ENCODE peak calls at places on chromosomes 1 and 21, in five cellular contexts. D is HCT116, K is HepG2, G is K562, N is GM12878. J is an unnamed sample.
A peak's percentile ranks its signal among the peaks of the same experiment; 100 is the strongest.

GRCh38 chr1:10663668-10664035 is 132.8 kb downstream of the CASZ1 start:
- DNase-seq in K (no peak), G (no peak), N (no peak), D (no peak), J (peak; percentile 66)

GRCh38 chr1:151312439-151313225 is 14.6 kb downstream of the PI4KB start:
- DNase-seq in D (no peak), G (no peak), K (no peak), N (no peak), J (no peak)

GRCh38 chr1:51948491-51948915 is 42.0 kb downstream of the RAB3B start:
- DNase-seq in N (no peak), G (no peak), D (no peak), K (no peak), J (no peak)

GRCh38 chr1:55284856-55285255 is 69.7 kb upstream of the USP24 start:
- DNase-seq in D (peak; percentile 29), G (peak; percentile 54), K (no peak), N (peak; percentile 5), J (peak; percentile 64)

GRCh38 chr1:232591344-232591743 is 38.6 kb downstream of the SIPA1L2 start:
- DNase-seq in G (no peak), N (no peak), D (no peak), K (no peak), J (no peak)

GRCh38 chr1:45669859-45670655 is 16.3 kb downstream of the GPBP1L1 start:
- DNase-seq in D (no peak), K (no peak), N (no peak), G (no peak), J (no peak)

GRCh38 chr1:154863702-154864174 is 6.3 kb downstream of the KCNN3 start:
- DNase-seq in N (peak; percentile 85), D (peak; percentile 42), K (peak; percentile 34), G (peak; percentile 81), J (peak; percentile 77)

GRCh38 chr1:93123141-93123783 is 44.2 kb downstream of the MTF2 start:
- DNase-seq in G (no peak), D (no peak), N (no peak), K (no peak), J (no peak)

GRCh38 chr21:44697811-44698734 is 1.1 kb downstream of the KRTAP10-12 start:
- DNase-seq in G (no peak), K (peak; percentile 69), N (no peak), D (no peak), J (peak; percentile 61)

GRCh38 chr1:30905403-30905802 is 3.2 kb downstream of the SDC3 start:
- DNase-seq in K (no peak), G (no peak), D (no peak), N (no peak), J (no peak)

GRCh38 chr1:220336391-220337065 is 64.3 kb upstream of the RAB3GAP2 start:
- DNase-seq in G (no peak), D (no peak), K (no peak), N (no peak), J (peak; percentile 40)

GRCh38 chr1:62869217-62869754 is 85.4 kb downstream of the ATG4C start:
- DNase-seq in N (no peak), D (no peak), K (peak; percentile 78), G (no peak), J (no peak)

GRCh38 chr1:74195339-74195738 is 2.6 kb downstream of the LRRIQ3 start:
- DNase-seq in N (no peak), D (no peak), K (no peak), G (no peak), J (no peak)

GRCh38 chr1:43452789-43453441 is 816 bp downstream of the HYI start:
- DNase-seq in N (no peak), D (no peak), G (peak; percentile 59), K (no peak), J (peak; percentile 74)

GRCh38 chr1:233289676-233290075 is 5.8 kb downstream of the PCNX2 start:
- DNase-seq in N (no peak), D (no peak), K (no peak), G (no peak), J (peak; percentile 87)

GRCh38 chr1:186059752-186060151 is 315.3 kb downstream of the TPR start:
- DNase-seq in G (no peak), K (no peak), N (no peak), D (no peak), J (no peak)

GRCh38 chr1:169928438-169929209 is 34.9 kb upstream of the SCYL3 start:
- DNase-seq in N (no peak), D (peak; percentile 43), G (peak; percentile 60), K (peak; percentile 33), J (peak; percentile 70)

GRCh38 chr1:36085686-36086526 is 2.0 kb downstream of the TEKT2 start:
- DNase-seq in N (no peak), D (no peak), G (no peak), K (no peak), J (no peak)

GRCh38 chr1:25568834-25569598 is 25.6 kb downstream of the LDLRAP1 start:
- DNase-seq in G (peak; percentile 83), N (no peak), D (peak; percentile 70), K (peak; percentile 45), J (no peak)

GRCh38 chr1:53346814-53347176 is 18.9 kb upstream of the LRP8 start:
- DNase-seq in G (no peak), D (no peak), K (no peak), N (no peak), J (no peak)

GRCh38 chr1:245197911-245198379 is 43.2 kb downstream of the KIF26B start:
- DNase-seq in N (no peak), D (no peak), K (no peak), G (no peak), J (no peak)

DNA sequence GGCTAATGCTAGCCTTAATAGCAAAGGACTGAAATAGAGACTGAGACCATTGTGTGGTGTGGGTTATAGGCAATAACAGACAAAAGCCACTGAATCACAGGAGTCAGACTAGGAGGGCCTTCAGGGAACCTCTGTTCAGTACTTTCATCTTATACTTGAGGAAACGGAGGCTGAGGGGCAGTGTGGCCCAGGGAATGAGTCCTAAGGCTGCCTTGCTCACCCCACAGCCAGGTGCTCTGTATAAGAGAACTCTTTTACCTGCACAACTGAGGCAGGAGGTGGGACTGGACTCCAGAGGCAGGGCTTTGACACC is 2.7 kb downstream of the SMPDL3B start:
- DNase-seq in D (no peak), K (no peak), G (no peak), N (no peak), J (no peak)
- H3K4me2 ChIP-seq in D (no peak overlapping the region), K (no peak overlapping the region), G (no peak overlapping the region), N (no peak overlapping the region), J (peak overlapping the region; percentile 91)

GRCh38 chr1:100539836-100540536 is 2.0 kb downstream of the GPR88 start:
- DNase-seq in D (no peak), N (no peak), G (no peak), K (no peak), J (peak; percentile 66)
- TF ChIP-seq EZH2 in D (no peak), N (peak; percentile 76), G (no peak), K (no peak), J (peak; percentile 85)

DNA sequence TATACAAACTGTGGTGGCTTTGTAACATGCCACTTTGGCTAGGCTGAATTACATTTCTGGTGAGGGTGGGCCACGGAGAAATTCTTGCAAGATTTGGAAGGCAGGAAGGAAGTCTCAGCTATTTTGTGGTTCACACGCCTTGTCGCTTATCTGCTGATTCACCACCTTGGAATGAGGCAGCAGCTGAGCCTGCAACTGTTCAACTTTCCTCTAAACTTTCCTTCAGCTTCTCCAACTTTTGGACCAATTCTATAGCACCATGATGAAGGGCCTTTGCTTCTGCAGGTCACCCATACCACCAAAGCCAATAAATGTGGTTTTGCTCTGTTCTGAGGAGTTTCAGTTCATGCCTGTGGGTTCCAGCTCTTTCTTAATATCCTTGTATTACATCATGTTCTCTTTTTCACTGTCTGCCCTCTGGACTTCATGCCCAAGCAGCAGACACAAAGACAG is 337.6 kb upstream of the SNX7 start:
- DNase-seq in D (peak; percentile 87), G (no peak), N (no peak), K (no peak), J (peak; percentile 33)
- TF ChIP-seq REST in D (no peak), G (no peak), N (no peak), K (no peak), J (no peak)

GRCh38 chr1:152901631-152902030 is 6.7 kb upstream of the IVL start:
- DNase-seq in K (no peak), D (no peak), G (no peak), N (no peak), J (no peak)

GRCh38 chr1:152906023-152906565 is 2.3 kb upstream of the IVL start:
- DNase-seq in N (no peak), G (no peak), D (peak; percentile 16), K (no peak), J (no peak)

GRCh38 chr1:152907686-152908601 is at the start of gene IVL:
- DNase-seq in N (peak; percentile 53), D (peak; percentile 8), K (no peak), G (no peak), J (no peak)

GRCh38 chr1:152902676-152903075 is 5.7 kb upstream of the IVL start:
- DNase-seq in N (no peak), K (no peak), G (no peak), D (no peak), J (no peak)

GRCh38 chr1:152904688-152905440 is 3.5 kb upstream of the IVL start:
- DNase-seq in N (no peak), G (no peak), K (no peak), D (no peak), J (no peak)
- H3K4me2 ChIP-seq in N (no peak overlapping the region), G (no peak overlapping the region), K (no peak overlapping the region), D (no peak overlapping the region), J (no peak overlapping the region)

DNA sequence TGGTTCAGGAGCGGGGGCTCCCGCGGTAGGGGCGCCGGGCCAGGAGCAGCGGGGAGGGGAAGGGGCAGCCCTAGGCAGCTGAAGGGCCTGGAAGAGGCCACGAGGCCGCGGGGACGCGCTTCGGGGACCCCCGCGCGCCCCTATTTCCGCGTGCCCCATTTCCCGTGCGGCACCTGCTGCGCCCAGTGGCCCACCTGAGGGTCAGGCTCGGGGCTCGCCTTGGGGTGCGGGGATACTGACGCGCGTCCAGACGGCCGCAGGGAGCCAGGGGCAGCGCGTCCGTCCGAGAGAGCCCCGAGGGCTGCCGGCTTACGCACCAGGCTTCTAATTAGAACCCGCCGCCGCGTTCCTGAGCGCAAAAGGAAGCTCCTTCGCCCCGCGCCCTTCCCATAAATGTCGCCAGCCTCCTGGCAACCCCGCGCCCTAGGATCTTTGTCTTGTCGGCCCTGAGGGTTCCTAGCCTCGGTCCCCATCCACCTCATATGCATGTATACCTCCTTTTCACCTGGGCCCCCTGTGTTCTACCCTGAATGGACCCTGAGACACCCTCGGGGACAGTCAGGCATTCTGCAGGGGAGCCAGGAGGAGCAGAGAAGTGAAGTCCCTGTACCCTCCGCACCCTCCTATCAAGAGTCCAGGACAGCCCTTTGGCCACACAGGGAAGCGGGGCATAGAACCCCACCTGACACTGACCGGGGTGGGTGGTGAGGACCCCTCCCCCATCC is 1.8 kb downstream of the WNT3A start:
- DNase-seq in N (no peak), D (no peak), K (no peak), G (no peak), J (peak; percentile 70)
- TF ChIP-seq EZH2 in N (no peak), D (no peak), K (no peak), G (no peak), J (peak; percentile 96)

GRCh38 chr1:158037876-158038359 is 44.5 kb downstream of the KIRREL1 start:
- DNase-seq in D (no peak), G (no peak), N (no peak), K (no peak), J (no peak)
- TF ChIP-seq REST in D (no peak), G (no peak), N (no peak), K (no peak), J (no peak)